ENCODE peak calls at places on chromosome 19, in five cellular contexts. L is heart right ventricle, E is GM23248, M is uterus, H is adrenal gland. C is an unnamed sample. For H3K4me1 and H3K9me3, the result is how much of the 10 kb centered on the place peaks cover.

GRCh38 chr19:44548736-44549135 is 19.3 kb upstream of the CEACAM20 start:
- DNase-seq in L (no peak), E (peak), M (no peak), H (no peak), C (no peak)

GRCh38 chr19:39223703-39224279 is 19.7 kb upstream of the SYCN start:
- DNase-seq in L (no peak), E (peak), M (no peak), H (no peak), C (no peak)

GRCh38 chr19:53808710-53809125 is 15.4 kb downstream of the NLRP12 start:
- DNase-seq in L (no peak), E (peak), M (no peak), H (no peak), C (no peak)

GRCh38 chr19:33718668-33719259 is 77.9 kb upstream of the KCTD15 start:
- DNase-seq in L (no peak), E (no peak), M (no peak), H (no peak), C (no peak)

GRCh38 chr19:45981350-45981749 is 7.7 kb upstream of the NOVA2 start:
- DNase-seq in L (no peak), E (peak), M (no peak), H (peak), C (no peak)

GRCh38 chr19:34276614-34277013 is 22.3 kb downstream of the GARRE1 start:
- DNase-seq in L (no peak), E (no peak), M (no peak), H (no peak), C (no peak)

GRCh38 chr19:14530005-14530348 is 583 bp downstream of the TECR start:
- DNase-seq in L (no peak), E (no peak), M (no peak), H (no peak), C (no peak)

GRCh38 chr19:15187026-15188007 is 13.5 kb downstream of the NOTCH3 start:
- DNase-seq in L (no peak), E (peak), M (no peak), H (no peak), C (no peak)

GRCh38 chr19:33795370-33796163 is 1.1 kb upstream of the KCTD15 start:
- DNase-seq in L (peak), E (peak), M (peak), H (peak), C (peak)

GRCh38 chr19:43464089-43464775 is 1.2 kb downstream of the LYPD3 start:
- DNase-seq in L (peak), E (peak), M (peak), H (no peak), C (peak)

GRCh38 chr19:49361438-49362047 is 673 bp downstream of the TEAD2 start:
- DNase-seq in L (peak), E (peak), M (peak), H (peak), C (peak)

GRCh38 chr19:2584002-2584401 is 108.1 kb downstream of the GADD45B start:
- DNase-seq in L (no peak), E (no peak), M (no peak), H (no peak), C (no peak)

GRCh38 chr19:45782820-45783785 is 813 bp upstream of the DMPK start:
- DNase-seq in L (peak), E (peak), M (peak), H (peak), C (peak)

GRCh38 chr19:38162094-38162493 is 61.9 kb downstream of the DPF1 start:
- DNase-seq in L (no peak), E (no peak), M (no peak), H (no peak), C (no peak)

GRCh38 chr19:19033176-19033425 is 216 bp downstream of the SUGP2 start:
- DNase-seq in L (no peak), E (no peak), M (no peak), H (no peak), C (no peak)

GRCh38 chr19:45630463-45630862 is 8.7 kb downstream of the EML2 start:
- DNase-seq in L (no peak), E (peak), M (no peak), H (no peak), C (no peak)

DNA sequence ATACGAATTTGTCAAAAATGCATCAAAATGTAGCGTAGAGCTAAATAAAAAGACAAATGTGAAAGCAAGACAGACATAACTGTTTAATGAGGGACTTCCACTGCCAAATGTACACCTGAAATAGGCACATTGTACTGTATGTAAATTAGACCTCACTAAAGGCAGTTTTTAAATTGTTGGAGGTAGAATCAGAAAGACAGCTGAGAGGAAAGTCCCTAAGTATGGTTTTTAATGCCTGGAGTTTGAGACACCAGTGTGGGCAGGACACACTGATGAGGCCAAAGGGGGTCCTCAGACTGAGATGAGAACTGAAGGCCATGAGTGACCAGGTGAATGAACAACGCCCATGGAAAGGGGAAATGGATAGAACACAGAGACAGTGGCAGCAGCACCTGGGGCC is 22.9 kb downstream of the MED26 start:
- DNase-seq in L (no peak), E (no peak), M (no peak), H (no peak), C (no peak)
- H3K4me1 ChIP-seq in L (half or more), E (under half), M (under half), H (under half), C (half or more)

DNA sequence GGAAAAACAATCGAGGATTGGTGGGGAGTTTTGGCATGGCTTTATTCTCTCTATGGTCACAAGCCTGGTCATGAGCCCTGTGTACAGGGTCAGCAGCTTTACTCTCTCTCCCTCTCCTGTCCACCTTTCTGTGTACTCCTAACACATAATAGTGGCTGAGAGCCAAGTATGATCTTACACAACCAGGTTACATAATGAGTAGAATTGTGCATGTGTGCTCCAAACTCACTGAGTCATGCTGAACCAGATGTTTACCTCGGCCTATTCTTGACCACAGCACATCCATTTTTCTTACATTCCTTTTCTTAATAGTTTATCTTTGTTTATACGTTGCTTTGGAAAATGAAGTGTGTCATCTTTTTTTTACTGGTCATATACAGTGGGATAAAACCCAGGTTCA is 53.1 kb downstream of the ZNF254 start:
- DNase-seq in L (no peak), E (peak), M (no peak), H (no peak), C (no peak)
- H3K9me3 ChIP-seq in L (half or more), E (under half), M (under half), H (under half), C (half or more)

DNA sequence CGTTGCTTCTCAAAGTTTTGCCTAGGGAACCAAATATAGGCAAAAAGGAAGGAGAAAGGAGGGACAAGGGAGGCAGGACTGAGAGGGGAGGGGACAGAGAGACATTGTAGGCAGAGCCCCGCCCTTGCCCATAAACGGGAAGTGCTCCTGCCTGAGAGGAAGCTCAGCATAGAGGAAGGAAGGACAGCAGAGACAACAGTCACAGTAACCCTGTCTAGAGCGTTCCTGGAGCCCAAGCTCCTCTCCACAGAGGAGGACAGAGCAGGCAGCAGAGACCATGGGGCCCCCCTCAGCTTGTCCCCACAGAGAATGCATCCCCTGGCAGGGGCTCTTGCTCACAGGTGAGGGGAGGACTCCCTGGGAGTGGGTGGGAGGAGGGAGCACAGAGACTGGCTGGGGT is at the start of gene CEACAM21:
- DNase-seq in L (peak), E (no peak), M (peak), H (peak), C (peak)
- H3K4me1 ChIP-seq in L (under half), E (under half), M (under half), H (under half), C (under half)

DNA sequence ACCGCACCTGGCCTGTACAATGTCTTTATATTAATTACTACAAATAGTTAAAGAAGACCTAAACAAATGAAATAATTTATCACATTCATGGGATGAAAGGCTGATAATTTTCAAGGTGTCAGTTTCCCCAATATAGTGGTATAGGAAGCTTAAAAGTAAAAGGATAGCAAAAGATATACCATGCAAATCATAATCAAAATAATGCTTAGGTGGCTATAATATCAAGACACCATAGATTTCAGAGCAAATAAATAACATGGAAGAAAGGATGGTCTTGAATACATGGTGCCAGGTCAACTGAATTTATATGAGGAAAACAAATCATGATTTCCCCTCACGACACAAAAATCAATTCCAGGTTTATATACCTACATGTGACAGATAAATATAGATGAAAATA is 4.8 kb downstream of the ZNF790 start:
- DNase-seq in L (no peak), E (no peak), M (no peak), H (no peak), C (no peak)
- H3K9me3 ChIP-seq in L (half or more), E (under half), M (under half), H (under half), C (half or more)

GRCh38 chr19:6064703-6065073 is 45.6 kb downstream of the RFX2 start:
- DNase-seq in L (no peak), E (no peak), M (no peak), H (no peak), C (no peak)

GRCh38 chr19:6064016-6064702 is 46.1 kb downstream of the RFX2 start:
- DNase-seq in L (no peak), E (no peak), M (peak), H (peak), C (no peak)

GRCh38 chr19:6067975-6068374 is 42.3 kb downstream of the RFX2 start:
- DNase-seq in L (no peak), E (no peak), M (no peak), H (no peak), C (no peak)

GRCh38 chr19:6066661-6067646 is 43.3 kb downstream of the RFX2 start:
- DNase-seq in L (peak), E (peak), M (peak), H (peak), C (peak)

GRCh38 chr19:6065685-6066365 is 44.5 kb downstream of the RFX2 start:
- DNase-seq in L (peak), E (peak), M (peak), H (peak), C (peak)
- H3K4me1 ChIP-seq in L (half or more), E (half or more), M (under half), H (under half), C (half or more)

GRCh38 chr19:7926727-7927604 is 1.0 kb upstream of the CTXN1 start:
- DNase-seq in L (no peak), E (no peak), M (peak), H (peak), C (no peak)

GRCh38 chr19:7927605-7928333 is 1.8 kb upstream of the CTXN1 start:
- DNase-seq in L (no peak), E (no peak), M (peak), H (no peak), C (no peak)

GRCh38 chr19:7925171-7925837 is 631 bp downstream of the CTXN1 start:
- DNase-seq in L (peak), E (peak), M (peak), H (peak), C (peak)

GRCh38 chr19:7924651-7925170 is 1.2 kb downstream of the CTXN1 start:
- DNase-seq in L (no peak), E (no peak), M (peak), H (peak), C (no peak)

DNA sequence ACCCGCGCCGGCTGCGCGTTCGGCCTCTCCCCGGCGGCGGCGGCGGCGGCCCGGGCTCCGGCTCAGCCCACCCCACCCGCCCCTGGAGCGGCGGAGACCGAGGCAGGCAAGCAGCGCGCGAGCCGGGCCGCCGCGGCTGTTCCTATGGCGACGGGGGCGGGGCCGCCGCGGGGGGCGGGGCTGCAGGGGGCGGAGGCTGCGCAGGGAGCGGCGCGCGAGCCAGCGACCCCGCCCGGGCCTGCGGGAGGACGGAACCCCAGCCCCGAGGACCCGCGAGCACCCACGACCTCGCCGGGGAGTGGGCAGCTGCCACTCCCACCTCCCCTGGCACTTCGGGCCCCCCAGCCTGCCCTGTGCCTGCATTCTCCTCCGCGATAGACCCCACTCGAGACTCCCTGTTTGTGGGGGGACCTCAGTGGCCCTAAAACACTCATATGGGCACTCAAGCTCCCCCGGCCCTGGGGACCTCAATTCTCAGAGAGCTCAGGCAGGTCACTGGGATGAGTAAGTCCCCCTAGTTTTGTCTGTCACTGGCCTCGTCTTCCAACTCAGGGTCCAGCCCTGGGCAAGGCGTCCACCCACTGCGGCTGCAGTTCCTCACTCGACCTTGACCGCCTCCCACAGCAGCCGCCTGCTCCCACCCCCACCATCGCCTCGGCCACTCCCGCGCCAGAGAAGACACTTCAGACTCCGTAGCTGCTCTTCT is at the start of gene CTXN1:
- DNase-seq in L (no peak), E (peak), M (peak), H (peak), C (peak)
- H3K9me3 ChIP-seq in L (under half), E (under half), M (under half), H (under half), C (under half)

GRCh38 chr19:5694952-5695648 is 5.0 kb downstream of the RPL36 start:
- DNase-seq in L (no peak), E (no peak), M (no peak), H (no peak), C (no peak)

GRCh38 chr19:5697890-5698634 is 8.0 kb downstream of the RPL36 start:
- DNase-seq in L (no peak), E (no peak), M (no peak), H (peak), C (no peak)

GRCh38 chr19:5695649-5696195 is 5.6 kb downstream of the RPL36 start:
- DNase-seq in L (no peak), E (no peak), M (no peak), H (no peak), C (no peak)

GRCh38 chr19:5697022-5697889 is 7.2 kb downstream of the RPL36 start:
- DNase-seq in L (no peak), E (no peak), M (no peak), H (peak), C (no peak)

DNA sequence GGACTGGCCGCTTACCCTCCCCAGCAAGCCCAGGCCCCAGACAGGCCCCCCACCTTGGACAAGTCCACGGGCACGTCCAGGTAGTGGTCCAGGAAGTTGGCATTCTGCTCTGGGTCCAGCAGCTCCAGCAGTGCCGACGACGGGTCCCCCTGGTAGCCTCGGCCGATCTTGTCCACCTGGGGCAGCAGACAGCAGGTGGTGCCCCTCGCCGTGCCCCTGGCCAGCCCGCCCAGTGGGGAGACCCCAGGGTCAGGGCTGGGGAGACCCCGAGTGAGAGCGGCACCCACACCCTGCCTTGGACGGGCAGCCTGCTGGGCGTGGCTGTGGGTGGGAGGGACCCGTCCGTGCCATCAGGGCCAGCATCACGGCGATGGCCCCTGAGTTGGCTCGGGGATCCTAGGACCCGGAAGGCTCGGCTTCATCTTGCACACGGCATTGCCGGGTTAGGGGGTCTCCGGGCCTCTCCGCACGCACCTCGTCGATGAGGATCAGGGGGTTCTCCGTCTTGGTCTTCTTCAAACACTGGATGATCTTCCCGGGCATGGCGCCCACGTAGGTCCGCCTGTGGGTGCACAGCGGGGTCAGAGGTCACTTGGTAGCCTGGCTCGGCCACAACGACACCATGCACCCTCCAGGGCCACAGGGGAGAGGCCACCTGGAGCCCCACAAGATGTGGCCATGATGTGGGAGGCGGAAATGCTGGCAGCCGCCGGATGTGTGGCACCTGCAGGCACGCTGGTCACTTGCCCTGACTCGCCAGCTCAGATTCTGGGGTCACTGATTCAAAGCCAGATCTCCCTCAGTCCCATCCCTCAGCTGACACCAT is 6.3 kb downstream of the RPL36 start:
- DNase-seq in L (no peak), E (no peak), M (no peak), H (peak), C (no peak)
- H3K4me1 ChIP-seq in L (under half), E (under half), M (under half), H (under half), C (under half)

DNA sequence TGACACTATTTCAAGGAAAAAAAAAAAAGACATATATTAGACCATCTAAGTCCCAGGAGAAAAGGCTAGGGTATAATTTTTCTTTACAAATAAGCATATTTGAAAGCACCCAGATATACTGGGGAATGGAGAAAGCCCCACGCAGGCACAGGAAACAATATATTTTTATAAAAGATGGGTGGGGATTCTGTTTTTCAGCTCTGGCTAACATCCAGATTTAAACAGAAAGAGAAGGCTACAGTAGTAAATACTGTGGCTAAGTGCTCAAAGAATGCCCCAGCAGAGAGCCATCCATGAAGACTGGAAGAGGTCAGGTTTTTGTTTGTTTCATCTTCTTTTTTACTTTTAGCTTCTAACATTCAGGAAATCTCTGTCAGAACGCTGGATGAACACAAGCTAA is 16.0 kb downstream of the ZNF44 start:
- DNase-seq in L (no peak), E (no peak), M (no peak), H (no peak), C (no peak)
- H3K9me3 ChIP-seq in L (under half), E (under half), M (under half), H (under half), C (half or more)

GRCh38 chr19:35757749-35758608 is at the start of gene PROSER3:
- DNase-seq in L (peak), E (peak), M (peak), H (peak), C (peak)
- H3K4me1 ChIP-seq in L (half or more), E (under half), M (under half), H (under half), C (half or more)